ENCODE peak calls at places on chromosomes 12 and 14, in six cellular contexts. H, A, M, O, Y and P are unnamed samples.

GRCh38 chr14:100239200-100239839 is 376 bp downstream of the YY1 start:
- DNase-seq in Y (peak), M (no peak), A (peak), H (peak), O (no peak), P (no peak)

GRCh38 chr12:53102883-53103807 is at the start of gene SOAT2:
- DNase-seq in H (no peak), Y (peak), M (peak), O (peak), A (no peak), P (no peak)

GRCh38 chr12:645563-646071 is 17.6 kb downstream of the NINJ2 start:
- DNase-seq in A (peak), Y (no peak), O (no peak), M (peak), H (peak), P (no peak)

GRCh38 chr12:47811581-47812484 is 7.9 kb downstream of the HDAC7 start:
- DNase-seq in H (peak), O (no peak), A (peak), Y (no peak), M (no peak), P (no peak)

GRCh38 chr12:87728936-87729593 is 300.1 kb downstream of the C12orf50 start:
- DNase-seq in Y (no peak), A (no peak), H (no peak), M (no peak), O (no peak), P (no peak)

GRCh38 chr12:4681732-4682131 is 32.8 kb downstream of the NDUFA9 start:
- DNase-seq in H (no peak), M (no peak), Y (no peak), O (no peak), A (no peak), P (no peak)

GRCh38 chr14:104040539-104040938 is 45.0 kb upstream of the ASPG start:
- DNase-seq in H (no peak), Y (no peak), A (no peak), O (no peak), M (no peak), P (no peak)

GRCh38 chr14:91415794-91416743 is 1.6 kb downstream of the CCDC88C start:
- DNase-seq in Y (no peak), A (peak), O (peak), M (no peak), H (peak), P (no peak)

GRCh38 chr12:75553865-75554555 is 42.6 kb upstream of the KRR1 start:
- DNase-seq in M (no peak), Y (no peak), O (no peak), H (peak), A (no peak), P (no peak)

GRCh38 chr12:27014085-27014858 is at the start of gene TM7SF3:
- DNase-seq in H (no peak), M (peak), A (peak), Y (peak), O (peak), P (peak)

GRCh38 chr12:102454808-102455760 is 25.3 kb downstream of the IGF1 start:
- DNase-seq in Y (no peak), O (no peak), M (peak), H (peak), A (no peak), P (no peak)

GRCh38 chr12:103495158-103495782 is 498 bp downstream of the C12orf42 start:
- DNase-seq in H (no peak), A (no peak), Y (peak), M (no peak), O (no peak), P (peak)

GRCh38 chr12:96047151-96047620 is 11.8 kb upstream of the LTA4H start:
- DNase-seq in A (no peak), H (no peak), Y (no peak), M (no peak), O (no peak), P (no peak)

GRCh38 chr14:92930737-92931602 is 8.0 kb downstream of the CHGA start:
- DNase-seq in A (no peak), H (no peak), Y (no peak), M (no peak), O (no peak), P (no peak)

GRCh38 chr12:43912851-43913250 is 77.0 kb downstream of the TMEM117 start:
- DNase-seq in H (no peak), A (no peak), Y (no peak), O (no peak), M (no peak), P (no peak)

GRCh38 chr12:101857043-101857558 is 20.3 kb upstream of the DRAM1 start:
- DNase-seq in M (no peak), A (peak), O (no peak), Y (no peak), H (peak), P (no peak)

GRCh38 chr14:89336338-89336737 is 80.7 kb downstream of the FOXN3 start:
- DNase-seq in A (no peak), O (no peak), H (peak), Y (no peak), M (peak), P (no peak)

GRCh38 chr12:50934981-50935807 is 17.1 kb upstream of the HIGD1C start:
- DNase-seq in H (peak), A (no peak), O (no peak), M (peak), Y (no peak), P (no peak)

GRCh38 chr12:131383741-131384543 is 326.9 kb upstream of the SFSWAP start:
- DNase-seq in A (no peak), O (no peak), M (no peak), H (no peak), Y (no peak), P (no peak)

GRCh38 chr12:16530268-16530865 is 75.6 kb downstream of the LMO3 start:
- DNase-seq in M (no peak), O (no peak), H (no peak), Y (no peak), A (no peak), P (no peak)

GRCh38 chr12:111154180-111154579 is 214.7 kb downstream of the PHETA1 start:
- DNase-seq in A (no peak), M (no peak), H (no peak), O (no peak), Y (no peak), P (no peak)

GRCh38 chr14:91693342-91693741 is 38.5 kb downstream of the CATSPERB start:
- DNase-seq in A (no peak), H (no peak), Y (no peak), M (peak), O (no peak), P (no peak)

GRCh38 chr12:115213118-115213517 is 529.1 kb upstream of the TBX3 start:
- DNase-seq in H (no peak), M (no peak), A (no peak), O (no peak), Y (no peak), P (no peak)

GRCh38 chr14:97299661-97300060 is 502.5 kb downstream of the VRK1 start:
- DNase-seq in H (no peak), A (no peak), M (no peak), O (no peak), Y (no peak), P (no peak)

GRCh38 chr12:102702447-102703114 is 214.5 kb downstream of the PAH start:
- DNase-seq in O (no peak), A (peak), H (peak), Y (peak), M (peak), P (peak)

GRCh38 chr12:51937941-51938340 is 13.6 kb upstream of the ACVR1B start:
- DNase-seq in Y (no peak), H (no peak), A (no peak), O (no peak), M (no peak), P (no peak)

GRCh38 chr14:84493779-84494178 is 1036.2 kb upstream of the FLRT2 start:
- DNase-seq in H (peak), O (no peak), Y (no peak), M (no peak), A (no peak), P (no peak)

GRCh38 chr12:125395583-125396215 is 330.5 kb downstream of the AACS start:
- DNase-seq in H (no peak), O (no peak), A (no peak), Y (peak), M (no peak), P (no peak)

GRCh38 chr14:73503648-73504047 is 12.9 kb downstream of the RIOX1 start:
- DNase-seq in Y (no peak), O (peak), M (no peak), A (no peak), H (no peak), P (no peak)

GRCh38 chr12:74286254-74286653 is 251.4 kb upstream of the ATXN7L3B start:
- DNase-seq in O (no peak), A (no peak), M (no peak), Y (no peak), H (no peak), P (no peak)

GRCh38 chr14:93212432-93212831 is 5.4 kb downstream of the UBR7 start:
- DNase-seq in H (no peak), Y (no peak), M (no peak), A (no peak), O (peak), P (no peak)

GRCh38 chr12:114408415-114408814 is 2.5 kb upstream of the TBX5 start:
- DNase-seq in O (no peak), Y (no peak), H (no peak), A (no peak), M (no peak), P (no peak)

GRCh38 chr14:100442036-100442435 is 118.9 kb downstream of the SLC25A47 start:
- DNase-seq in H (no peak), M (no peak), O (no peak), Y (no peak), A (no peak), P (no peak)

GRCh38 chr12:103182299-103182698 is 224.8 kb downstream of the ASCL1 start:
- DNase-seq in M (no peak), O (no peak), Y (no peak), A (no peak), H (no peak), P (no peak)

GRCh38 chr12:115439008-115439601 is 755.1 kb upstream of the TBX3 start:
- DNase-seq in Y (no peak), O (no peak), M (peak), A (no peak), H (no peak), P (no peak)

GRCh38 chr14:105364100-105364708 is 34.1 kb upstream of the TEX22 start:
- DNase-seq in O (no peak), M (no peak), H (no peak), Y (peak), A (no peak), P (peak)

GRCh38 chr12:120835657-120836056 is 68.5 kb downstream of the SPPL3 start:
- DNase-seq in O (no peak), H (peak), A (no peak), M (no peak), Y (no peak), P (no peak)
- H3K4me3 ChIP-seq in O (peak), H (no peak), A (no peak), M (no peak), Y (no peak), P (no peak)

DNA sequence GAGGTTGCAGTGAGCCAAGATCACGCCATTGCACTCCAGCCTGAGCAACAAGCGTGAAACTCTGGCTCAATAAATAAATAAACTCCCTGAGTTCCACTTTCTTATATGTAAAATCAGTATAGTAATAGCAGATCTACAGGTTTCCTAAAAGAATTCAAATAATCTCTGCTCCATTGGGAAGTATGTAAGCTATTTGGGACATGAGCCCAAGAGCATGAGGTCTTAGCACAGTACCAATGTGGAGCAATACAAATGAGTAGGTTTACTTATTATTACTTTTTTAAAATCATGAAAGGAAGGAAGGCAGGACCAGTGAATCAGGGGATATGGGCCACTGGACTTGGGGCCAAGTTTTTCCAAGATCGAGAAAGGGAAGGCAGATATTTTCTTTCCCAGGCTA is 216.9 kb upstream of the DIO2 start:
- DNase-seq in M (no peak), H (no peak), A (no peak), O (no peak), Y (no peak), P (no peak)
- TF ChIP-seq MYC in M (no peak), H (no peak), A (no peak), O (no peak), Y (no peak), P (no peak)

GRCh38 chr14:95302667-95303066 is 17.0 kb downstream of the CLMN start:
- DNase-seq in O (no peak), M (no peak), Y (no peak), A (no peak), H (no peak), P (no peak)
- TF ChIP-seq POLR2A in O (no peak), M (no peak), Y (no peak), A (no peak), H (no peak), P (no peak)

GRCh38 chr12:12892670-12893290 is 1.4 kb downstream of the GPRC5A start:
- DNase-seq in M (no peak), O (no peak), H (no peak), Y (no peak), A (no peak), P (no peak)
- H3K4me3 ChIP-seq in M (no peak), O (no peak), H (no peak), Y (no peak), A (no peak), P (peak)

DNA sequence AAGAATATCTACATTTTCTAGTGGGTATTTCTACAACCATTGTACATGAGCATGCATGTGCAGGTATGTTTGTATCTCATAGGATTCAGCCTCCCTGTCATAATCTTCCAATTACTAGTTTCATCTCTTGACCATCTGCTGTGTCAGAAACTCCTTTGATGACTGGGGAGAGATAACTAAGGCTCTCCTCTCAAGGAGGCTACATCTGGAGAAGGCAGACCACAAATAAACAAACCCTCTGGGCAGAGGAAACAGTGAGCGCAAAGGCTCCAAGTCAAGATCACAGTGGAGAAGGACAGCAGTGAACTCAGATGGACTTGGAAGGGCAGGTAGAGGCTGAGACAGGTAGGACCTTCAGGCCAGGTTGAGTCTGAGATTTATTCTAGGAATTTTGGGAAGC is 166.4 kb downstream of the PELI2 start:
- DNase-seq in H (no peak), O (no peak), M (no peak), A (no peak), Y (no peak), P (no peak)
- TF ChIP-seq MYC in H (no peak), O (no peak), M (no peak), A (no peak), Y (no peak), P (no peak)

GRCh38 chr12:48946206-48946605 is 11.1 kb downstream of the ARF3 start:
- DNase-seq in O (no peak), H (no peak), Y (no peak), M (no peak), A (no peak), P (no peak)
- TF ChIP-seq POLR2A in O (no peak), H (no peak), Y (no peak), M (no peak), A (no peak), P (no peak)

DNA sequence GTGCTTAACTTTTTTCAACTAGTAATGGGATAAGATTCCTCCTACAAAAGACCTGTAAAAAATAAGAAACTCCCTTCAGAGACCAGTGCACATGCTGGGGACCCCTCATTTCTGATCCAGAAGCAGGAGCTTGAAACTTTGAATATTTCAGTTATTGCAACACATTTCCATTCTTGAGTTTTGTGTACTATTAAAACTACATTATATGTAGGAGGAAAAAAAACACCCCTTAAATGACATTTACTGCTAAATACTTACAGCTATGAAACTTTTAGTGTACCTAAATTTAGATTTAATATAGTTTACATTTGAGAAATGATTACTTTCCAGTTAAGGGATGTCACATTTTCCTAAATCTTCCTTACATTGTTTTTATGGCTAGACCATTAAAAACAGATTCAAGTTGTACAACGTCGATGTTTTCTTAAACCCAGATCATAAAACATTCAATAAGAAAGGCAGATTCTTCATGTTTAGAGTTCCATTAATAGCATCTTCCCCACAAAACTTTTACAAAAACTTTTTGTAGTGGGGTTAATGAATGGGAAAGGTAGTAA is 4.1 kb downstream of the LRIG3 start:
- DNase-seq in A (no peak), M (no peak), O (no peak), H (no peak), Y (no peak), P (no peak)
- H3K4me3 ChIP-seq in A (peak), M (no peak), O (no peak), H (no peak), Y (no peak), P (no peak)